ENCODE peak calls at places on chromosomes 2 and 18, in four cellular contexts. C is AG09309, F is OCI-LY7, B is thyroid gland. J is an unnamed sample.

GRCh38 chr2:176063958-176064357 is 19.8 kb downstream of the EVX2 start:
- DNase-seq in C (no peak), F (no peak), B (no peak), J (no peak)

GRCh38 chr2:232860593-232861241 is 9.3 kb upstream of the SNORC start:
- DNase-seq in C (no peak), F (no peak), B (no peak), J (no peak)

GRCh38 chr2:196459539-196459938 is 180.0 kb upstream of the CCDC150 start:
- DNase-seq in C (peak), F (no peak), B (no peak), J (no peak)

GRCh38 chr2:64943387-64944150 is 45.6 kb upstream of the SLC1A4 start:
- DNase-seq in C (peak), F (no peak), B (no peak), J (no peak)

GRCh38 chr2:2586961-2587360 is 255.9 kb upstream of the MYT1L start:
- DNase-seq in C (no peak), F (no peak), B (no peak), J (no peak)

GRCh38 chr2:174344716-174345472 is 10.1 kb downstream of the SP9 start:
- DNase-seq in C (no peak), F (peak), B (no peak), J (no peak)

GRCh38 chr2:203808041-203808750 is 59.4 kb upstream of the CTLA4 start:
- DNase-seq in C (peak), F (no peak), B (no peak), J (no peak)

GRCh38 chr2:218953366-218953954 is 6.0 kb upstream of the CDK5R2 start:
- DNase-seq in C (no peak), F (no peak), B (no peak), J (no peak)

GRCh38 chr2:200964498-200964897 is 1.0 kb upstream of the ORC2 start:
- DNase-seq in C (no peak), F (no peak), B (no peak), J (no peak)

GRCh38 chr2:224206816-224207215 is 167.7 kb upstream of the SERPINE2 start:
- DNase-seq in C (no peak), F (no peak), B (no peak), J (no peak)

GRCh38 chr18:48897531-48897930 is 53.2 kb downstream of the SMAD7 start:
- DNase-seq in C (no peak), F (no peak), B (no peak), J (no peak)

GRCh38 chr2:35033748-35034147 is 1321.8 kb upstream of the CRIM1 start:
- DNase-seq in C (no peak), F (no peak), B (no peak), J (no peak)

GRCh38 chr2:120956486-120957156 is 221.0 kb downstream of the GLI2 start:
- DNase-seq in C (no peak), F (no peak), B (no peak), J (no peak)

GRCh38 chr2:43184339-43184895 is 42.0 kb downstream of the ZFP36L2 start:
- DNase-seq in C (peak), F (no peak), B (no peak), J (no peak)

GRCh38 chr2:158797963-158798700 is 3.0 kb downstream of the DAPL1 start:
- DNase-seq in C (no peak), F (no peak), B (no peak), J (no peak)

GRCh38 chr2:66478729-66479316 is 43.9 kb downstream of the MEIS1 start:
- DNase-seq in C (no peak), F (no peak), B (no peak), J (no peak)

GRCh38 chr2:46276652-46277051 is 20.6 kb upstream of the EPAS1 start:
- DNase-seq in C (no peak), F (no peak), B (no peak), J (no peak)

GRCh38 chr2:165698621-165698946 is 95.5 kb downstream of the GALNT3 start:
- DNase-seq in C (peak), F (peak), B (peak), J (peak)

GRCh38 chr2:100771125-100771524 is 48.8 kb upstream of the NPAS2 start:
- DNase-seq in C (no peak), F (no peak), B (no peak), J (no peak)

GRCh38 chr2:239296020-239296932 is 104.5 kb downstream of the HDAC4 start:
- DNase-seq in C (no peak), F (no peak), B (no peak), J (no peak)

GRCh38 chr2:29024882-29025430 is 43.9 kb downstream of the TOGARAM2 start:
- DNase-seq in C (no peak), F (no peak), B (no peak), J (no peak)

GRCh38 chr2:204869142-204869823 is 324.0 kb downstream of the PARD3B start:
- DNase-seq in C (no peak), F (no peak), B (no peak), J (no peak)

GRCh38 chr2:146844226-146844990 is 1000.4 kb upstream of the ACVR2A start:
- DNase-seq in C (no peak), F (no peak), B (no peak), J (no peak)

GRCh38 chr18:63317982-63318881 is 1.3 kb downstream of the BCL2 start:
- DNase-seq in C (no peak), F (no peak), B (peak), J (peak)

GRCh38 chr2:70995227-70995729 is 605 bp upstream of the TEX261 start:
- DNase-seq in C (no peak), F (peak), B (peak), J (peak)
- TF ChIP-seq CTCF in C (no peak), F (peak), B (no peak), J (no peak)

GRCh38 chr2:185608799-185609198 is 129.8 kb upstream of the FSIP2 start:
- DNase-seq in C (no peak), F (peak), B (no peak), J (no peak)
- TF ChIP-seq CTCF in C (no peak), F (peak), B (no peak), J (no peak)

GRCh38 chr2:240387325-240387668 is 48.2 kb upstream of the GPC1 start:
- DNase-seq in C (no peak), F (no peak), B (no peak), J (no peak)
- TF ChIP-seq CTCF in C (no peak), F (no peak), B (no peak), J (no peak)

GRCh38 chr2:11111811-11112425 is 43.3 kb upstream of the SLC66A3 start:
- DNase-seq in C (no peak), F (no peak), B (no peak), J (no peak)
- TF ChIP-seq CTCF in C (no peak), F (no peak), B (no peak), J (no peak)

DNA sequence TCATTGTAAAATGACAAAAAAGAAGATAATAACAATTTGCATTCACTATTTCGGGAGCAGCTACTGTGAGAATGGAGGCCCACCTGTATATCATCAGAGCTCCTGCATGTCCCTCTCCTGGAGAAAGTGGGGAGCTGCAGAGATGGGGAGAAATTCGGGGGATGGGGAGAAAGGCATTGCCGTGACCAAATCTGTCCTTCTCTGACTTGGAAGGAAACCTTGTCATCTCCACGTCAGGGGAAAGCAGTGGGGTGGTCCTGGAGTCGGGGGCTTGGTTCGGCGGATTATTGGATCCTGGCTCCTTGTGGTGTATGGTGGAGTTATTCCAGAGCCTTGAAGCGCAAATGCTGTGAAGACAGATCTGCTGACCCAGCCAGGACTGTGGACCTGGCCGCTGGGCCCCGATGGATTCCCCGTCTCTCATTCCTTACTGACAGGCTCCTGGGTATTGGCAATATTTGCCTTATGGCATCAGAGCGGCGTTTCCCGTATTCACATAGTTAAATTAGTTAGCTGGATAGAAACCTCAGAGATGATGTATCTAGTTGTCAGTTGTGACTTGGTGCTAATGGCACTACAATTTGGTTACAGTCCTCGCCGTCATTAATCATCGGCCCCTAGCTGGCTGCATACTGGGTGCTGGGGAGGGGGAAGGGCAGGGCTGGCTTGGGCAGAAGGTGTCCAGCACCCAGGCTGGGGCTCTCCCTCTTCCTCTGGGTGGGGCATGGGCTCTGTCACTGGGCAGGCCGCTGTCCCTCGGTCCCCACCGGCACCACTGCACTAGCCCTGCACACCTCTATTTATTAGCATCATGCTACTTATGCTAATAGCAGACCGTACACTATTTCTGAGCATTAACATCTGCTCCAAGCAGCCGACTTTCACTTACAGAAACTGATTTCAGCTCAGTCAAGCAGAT is 31.7 kb downstream of the CELF4 start:
- DNase-seq in C (no peak), F (peak), B (no peak), J (no peak)
- TF ChIP-seq CTCF in C (peak), F (peak), B (no peak), J (no peak)

DNA sequence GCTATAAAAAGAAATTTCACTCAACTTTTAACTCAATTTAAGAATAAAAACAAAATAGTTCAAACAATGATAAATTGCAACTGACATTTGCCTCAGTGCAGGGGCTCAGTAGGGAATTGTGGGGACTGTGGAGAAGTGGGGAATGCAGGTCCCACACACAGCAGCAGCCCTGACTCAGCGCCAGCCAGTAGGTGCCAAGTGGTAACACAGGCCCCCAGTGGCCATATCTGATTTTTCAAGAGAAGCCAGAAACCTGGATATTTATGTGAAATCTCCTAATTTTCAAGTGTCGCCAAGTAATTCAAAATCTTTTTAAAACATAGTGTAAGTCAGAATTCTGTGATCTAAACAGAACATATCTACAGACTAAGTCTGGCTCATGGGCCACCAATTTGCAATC is 186.3 kb downstream of the EN1 start:
- DNase-seq in C (no peak), F (no peak), B (no peak), J (no peak)
- TF ChIP-seq CTCF in C (no peak), F (no peak), B (no peak), J (no peak)

GRCh38 chr2:139946690-139947089 is 1166.5 kb upstream of the NXPH2 start:
- DNase-seq in C (no peak), F (no peak), B (no peak), J (no peak)
- TF ChIP-seq CTCF in C (no peak), F (no peak), B (no peak), J (no peak)

GRCh38 chr18:58143391-58143790 is 99.4 kb downstream of the NEDD4L start:
- DNase-seq in C (no peak), F (no peak), B (no peak), J (no peak)

GRCh38 chr18:58139627-58140026 is 95.6 kb downstream of the NEDD4L start:
- DNase-seq in C (no peak), F (no peak), B (no peak), J (no peak)

GRCh38 chr18:58136865-58137264 is 92.8 kb downstream of the NEDD4L start:
- DNase-seq in C (no peak), F (no peak), B (no peak), J (no peak)

GRCh38 chr18:58144106-58144505 is 100.1 kb downstream of the NEDD4L start:
- DNase-seq in C (no peak), F (no peak), B (no peak), J (no peak)

DNA sequence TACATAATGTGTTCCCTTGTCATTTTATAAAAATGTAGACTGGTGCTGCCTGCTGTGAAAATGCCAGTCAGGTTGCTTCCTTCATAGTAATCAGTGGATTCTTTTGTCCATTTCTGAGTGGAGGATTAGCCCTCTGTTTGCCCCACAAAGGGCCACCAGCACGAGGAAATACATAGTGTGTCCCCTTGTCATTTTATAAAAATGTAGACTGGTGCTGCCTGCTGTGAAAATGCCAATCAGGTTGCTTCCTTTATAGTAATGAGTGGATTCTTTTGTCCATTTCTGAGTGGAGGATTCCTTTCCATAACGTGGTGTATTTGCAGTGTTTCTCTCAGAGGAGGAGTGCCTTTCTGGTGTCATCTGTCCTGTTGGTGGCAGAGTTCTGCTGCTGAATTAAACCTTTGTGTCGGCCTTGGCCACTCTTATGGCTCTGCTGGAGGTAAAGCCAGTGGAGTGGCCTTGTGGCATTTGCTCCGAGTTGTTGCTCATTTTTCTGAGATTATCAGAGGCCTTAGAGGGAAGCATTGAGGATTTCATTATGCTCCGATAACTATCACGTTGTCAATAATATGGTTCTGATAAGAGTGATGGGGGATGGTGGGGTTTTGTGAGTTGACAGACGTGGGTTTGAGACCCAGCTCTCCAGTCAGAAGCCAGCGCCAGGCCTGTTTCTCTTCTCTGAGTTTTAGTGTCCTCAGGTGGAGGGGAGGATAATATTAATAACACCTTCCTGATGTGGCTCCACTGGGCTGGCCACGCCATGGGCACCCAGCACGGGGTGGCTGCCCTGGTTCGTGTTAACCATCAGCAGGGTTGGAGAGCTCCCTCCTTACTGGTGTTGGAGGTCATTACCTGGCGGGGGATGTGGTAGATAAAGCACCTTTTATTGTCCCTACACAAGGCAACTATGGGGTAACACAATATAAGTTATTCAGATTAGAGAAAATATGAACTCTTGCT is 96.6 kb downstream of the NEDD4L start:
- DNase-seq in C (no peak), F (no peak), B (peak), J (no peak)
- TF ChIP-seq CTCF in C (no peak), F (no peak), B (no peak), J (no peak)

GRCh38 chr2:63841254-63842022 is at the start of gene UGP2:
- DNase-seq in C (peak), F (peak), B (peak), J (peak)
- TF ChIP-seq CTCF in C (no peak), F (peak), B (no peak), J (peak)

GRCh38 chr18:75124967-75125358 is 84.0 kb downstream of the PTGR3 start:
- DNase-seq in C (no peak), F (no peak), B (no peak), J (no peak)

GRCh38 chr18:75127143-75128021 is 81.6 kb downstream of the PTGR3 start:
- DNase-seq in C (no peak), F (no peak), B (no peak), J (no peak)

GRCh38 chr18:75128051-75128605 is 80.8 kb downstream of the PTGR3 start:
- DNase-seq in C (no peak), F (no peak), B (no peak), J (no peak)

GRCh38 chr18:75124551-75124950 is 84.4 kb downstream of the PTGR3 start:
- DNase-seq in C (no peak), F (no peak), B (no peak), J (no peak)

DNA sequence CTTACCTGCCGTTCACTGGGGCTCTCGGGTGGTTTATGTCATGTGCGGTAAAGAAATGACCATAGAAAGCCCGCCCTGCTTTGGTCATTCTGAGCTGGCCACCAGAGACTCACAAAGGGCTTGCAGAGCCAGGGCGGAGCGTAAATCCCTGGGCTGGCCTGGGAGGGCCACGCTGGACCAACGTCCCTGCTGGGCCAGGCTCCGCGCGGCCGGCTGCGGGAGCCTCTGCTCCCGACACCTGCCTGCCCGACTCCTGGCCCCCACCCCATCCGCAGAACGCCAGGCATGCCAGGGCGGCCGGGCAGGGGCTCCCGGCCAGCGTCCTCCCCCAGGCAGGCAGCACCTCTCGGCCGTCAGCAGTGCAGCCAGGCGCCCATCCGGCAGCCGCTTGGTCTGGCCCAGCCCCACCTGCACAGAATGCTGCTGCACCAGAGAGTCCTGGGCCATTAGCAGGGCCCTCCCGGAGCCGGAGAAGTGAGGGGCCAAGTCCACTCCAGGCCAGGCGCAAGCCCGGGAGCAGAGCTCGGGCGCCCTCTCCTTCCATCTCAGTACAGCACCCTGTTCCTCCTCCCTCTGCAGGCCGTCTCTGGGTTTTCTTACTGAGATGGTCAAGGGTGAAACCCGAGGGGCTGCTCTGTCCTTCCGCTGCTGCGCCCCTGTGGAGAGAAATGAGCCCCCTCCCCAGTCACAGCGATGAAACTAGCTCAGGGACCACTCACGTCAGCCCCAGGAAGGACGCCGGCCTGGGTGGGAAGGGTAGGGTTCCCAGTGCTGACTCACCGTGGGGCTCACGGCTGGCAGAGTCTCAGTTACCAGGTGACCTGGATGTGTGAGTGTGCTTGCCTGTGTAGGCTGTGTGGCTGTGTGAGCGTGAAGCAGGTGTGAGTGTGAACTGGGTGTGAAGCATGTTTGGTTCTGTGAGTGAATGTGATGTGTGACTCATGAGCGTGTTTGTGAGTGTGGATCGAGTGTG is 83.3 kb downstream of the PTGR3 start:
- DNase-seq in C (no peak), F (no peak), B (peak), J (no peak)
- TF ChIP-seq CTCF in C (peak), F (no peak), B (no peak), J (no peak)

J was measured in GM13976.